ENCODE peak calls at places on chromosomes 3 and 15, in five cellular contexts. One of them, this sample, is unnamed.

GRCh38 chr3:9213019-9213646 is 36.3 kb downstream of the SRGAP3 start:
- DNase-seq in NB4: no peak
- DNase-seq in CD4-positive, CD25-positive, alpha-beta regulatory T cell: no peak
- DNase-seq in foreskin fibroblast: no peak
- DNase-seq in aorta: no peak
- DNase-seq in this sample: peak

GRCh38 chr3:13543251-13543650 is 5.7 kb upstream of the FBLN2 start:
- DNase-seq in foreskin fibroblast: peak
- DNase-seq in CD4-positive, CD25-positive, alpha-beta regulatory T cell: no peak
- DNase-seq in NB4: no peak
- DNase-seq in aorta: peak
- DNase-seq in this sample: no peak

GRCh38 chr3:111808439-111808838 is 50.6 kb upstream of the PHLDB2 start:
- DNase-seq in foreskin fibroblast: peak
- DNase-seq in aorta: no peak
- DNase-seq in CD4-positive, CD25-positive, alpha-beta regulatory T cell: no peak
- DNase-seq in NB4: no peak
- DNase-seq in this sample: no peak

GRCh38 chr3:172918568-172919296 is 168.2 kb downstream of the ECT2 start:
- DNase-seq in aorta: no peak
- DNase-seq in NB4: no peak
- DNase-seq in foreskin fibroblast: no peak
- DNase-seq in CD4-positive, CD25-positive, alpha-beta regulatory T cell: no peak
- DNase-seq in this sample: no peak

GRCh38 chr3:16455001-16455400 is 58.5 kb downstream of the RFTN1 start:
- DNase-seq in aorta: no peak
- DNase-seq in CD4-positive, CD25-positive, alpha-beta regulatory T cell: no peak
- DNase-seq in NB4: no peak
- DNase-seq in foreskin fibroblast: no peak
- DNase-seq in this sample: no peak

GRCh38 chr15:81887913-81888312 is 157.9 kb downstream of the MEX3B start:
- DNase-seq in NB4: no peak
- DNase-seq in aorta: no peak
- DNase-seq in foreskin fibroblast: peak
- DNase-seq in CD4-positive, CD25-positive, alpha-beta regulatory T cell: no peak
- DNase-seq in this sample: no peak

GRCh38 chr15:80669599-80670273 is 25.4 kb upstream of the ABHD17C start:
- DNase-seq in NB4: no peak
- DNase-seq in CD4-positive, CD25-positive, alpha-beta regulatory T cell: no peak
- DNase-seq in aorta: no peak
- DNase-seq in foreskin fibroblast: peak
- DNase-seq in this sample: no peak

GRCh38 chr3:67357610-67358458 is 296.6 kb downstream of the SUCLG2 start:
- DNase-seq in aorta: no peak
- DNase-seq in CD4-positive, CD25-positive, alpha-beta regulatory T cell: no peak
- DNase-seq in foreskin fibroblast: peak
- DNase-seq in NB4: peak
- DNase-seq in this sample: peak

GRCh38 chr3:114496021-114496434 is 202.2 kb downstream of the TIGIT start:
- DNase-seq in NB4: no peak
- DNase-seq in CD4-positive, CD25-positive, alpha-beta regulatory T cell: no peak
- DNase-seq in foreskin fibroblast: peak
- DNase-seq in aorta: no peak
- DNase-seq in this sample: no peak

GRCh38 chr3:53715815-53716483 is 130.3 kb downstream of the CHDH start:
- DNase-seq in aorta: no peak
- DNase-seq in foreskin fibroblast: peak
- DNase-seq in CD4-positive, CD25-positive, alpha-beta regulatory T cell: no peak
- DNase-seq in NB4: no peak
- DNase-seq in this sample: no peak

GRCh38 chr15:57534279-57534678 is 57.4 kb upstream of the MYZAP start:
- DNase-seq in foreskin fibroblast: no peak
- DNase-seq in CD4-positive, CD25-positive, alpha-beta regulatory T cell: no peak
- DNase-seq in NB4: no peak
- DNase-seq in aorta: no peak
- DNase-seq in this sample: peak

GRCh38 chr15:69656271-69657030 is 203.8 kb downstream of the RPLP1 start:
- DNase-seq in NB4: no peak
- DNase-seq in foreskin fibroblast: peak
- DNase-seq in aorta: no peak
- DNase-seq in CD4-positive, CD25-positive, alpha-beta regulatory T cell: no peak
- DNase-seq in this sample: no peak

GRCh38 chr15:77582763-77583162 is 49.9 kb downstream of the LINGO1 start:
- DNase-seq in CD4-positive, CD25-positive, alpha-beta regulatory T cell: no peak
- DNase-seq in aorta: no peak
- DNase-seq in foreskin fibroblast: no peak
- DNase-seq in NB4: peak
- DNase-seq in this sample: no peak

GRCh38 chr15:92724144-92724543 is 68.6 kb upstream of the FAM174B start:
- DNase-seq in foreskin fibroblast: no peak
- DNase-seq in CD4-positive, CD25-positive, alpha-beta regulatory T cell: no peak
- DNase-seq in aorta: no peak
- DNase-seq in NB4: no peak
- DNase-seq in this sample: peak
- H3K4me3 ChIP-seq in foreskin fibroblast: no peak
- H3K4me3 ChIP-seq in CD4-positive, CD25-positive, alpha-beta regulatory T cell: no peak
- H3K4me3 ChIP-seq in aorta: no peak
- H3K4me3 ChIP-seq in NB4: no peak
- H3K4me3 ChIP-seq in this sample: no peak

DNA sequence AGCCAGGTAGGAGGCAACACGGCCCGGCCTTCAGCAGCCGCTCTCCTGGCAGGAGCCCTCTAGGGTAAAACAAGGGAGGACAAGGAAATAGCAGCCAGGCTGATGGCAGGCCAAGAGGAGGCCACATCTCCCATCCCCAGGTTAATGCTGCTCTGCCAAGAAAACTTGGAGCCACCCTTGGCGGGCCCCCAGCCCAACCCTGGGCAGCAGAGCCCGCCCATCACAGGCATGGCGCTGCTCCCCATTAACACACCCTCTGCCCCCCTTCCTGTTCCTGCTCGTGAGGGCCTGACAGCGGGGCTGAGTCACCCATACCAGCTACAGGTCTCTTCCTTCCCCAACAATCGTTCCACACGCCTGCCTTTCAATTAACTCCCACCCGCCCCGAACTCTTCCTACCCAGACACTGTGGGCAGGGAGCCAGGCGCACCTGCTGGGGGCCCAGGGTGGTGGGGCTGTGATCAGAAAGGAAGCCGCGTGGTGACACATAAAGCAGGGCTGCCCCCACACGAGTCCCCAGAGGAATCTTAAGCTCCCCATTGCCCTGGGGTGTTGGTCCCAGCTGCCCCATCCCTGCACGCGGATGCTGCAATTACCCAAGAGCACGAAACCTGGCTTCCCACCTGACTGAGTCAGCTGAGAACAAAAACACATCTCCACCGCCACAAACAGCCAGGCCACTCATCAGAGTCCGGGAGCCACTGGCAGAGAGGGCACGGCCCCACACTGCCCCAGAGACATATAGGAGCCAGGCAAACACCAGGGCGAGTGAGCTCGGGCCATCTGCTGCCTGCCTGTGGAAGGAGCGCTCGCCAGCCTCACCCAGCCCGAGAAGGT is at the start of gene C15orf62:
- DNase-seq in foreskin fibroblast: peak
- DNase-seq in aorta: no peak
- DNase-seq in NB4: peak
- DNase-seq in CD4-positive, CD25-positive, alpha-beta regulatory T cell: peak
- DNase-seq in this sample: peak
- H3K4me3 ChIP-seq in foreskin fibroblast: no peak
- H3K4me3 ChIP-seq in aorta: no peak
- H3K4me3 ChIP-seq in NB4: no peak
- H3K4me3 ChIP-seq in CD4-positive, CD25-positive, alpha-beta regulatory T cell: no peak
- H3K4me3 ChIP-seq in this sample: no peak

GRCh38 chr15:62896969-62897486 is 145.5 kb upstream of the TPM1 start:
- DNase-seq in NB4: no peak
- DNase-seq in aorta: peak
- DNase-seq in foreskin fibroblast: peak
- DNase-seq in CD4-positive, CD25-positive, alpha-beta regulatory T cell: no peak
- DNase-seq in this sample: no peak
- H3K4me3 ChIP-seq in NB4: no peak
- H3K4me3 ChIP-seq in aorta: no peak
- H3K4me3 ChIP-seq in foreskin fibroblast: no peak
- H3K4me3 ChIP-seq in CD4-positive, CD25-positive, alpha-beta regulatory T cell: no peak
- H3K4me3 ChIP-seq in this sample: no peak

DNA sequence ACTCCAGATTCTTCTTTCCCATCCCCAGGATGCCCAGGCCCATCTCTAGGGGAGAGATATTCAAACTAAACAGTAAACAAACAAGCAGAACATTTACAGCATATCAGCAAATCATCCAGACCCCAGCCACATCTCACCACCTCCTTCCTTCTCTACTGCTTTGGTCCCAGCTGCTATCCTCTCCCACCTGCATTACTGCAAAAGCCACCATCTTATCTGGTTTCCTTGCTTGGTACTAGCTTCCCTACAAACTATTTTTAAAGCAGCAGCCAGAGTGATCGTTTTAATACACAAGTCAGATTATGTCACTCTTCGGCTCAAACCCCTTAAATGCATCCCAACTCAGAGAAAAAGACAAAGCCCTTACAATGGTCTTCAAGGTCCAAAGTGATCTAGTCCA is 4.8 kb downstream of the LYSMD2 start:
- DNase-seq in NB4: no peak
- DNase-seq in CD4-positive, CD25-positive, alpha-beta regulatory T cell: no peak
- DNase-seq in aorta: no peak
- DNase-seq in foreskin fibroblast: no peak
- DNase-seq in this sample: peak
- H3K4me3 ChIP-seq in NB4: no peak
- H3K4me3 ChIP-seq in CD4-positive, CD25-positive, alpha-beta regulatory T cell: peak
- H3K4me3 ChIP-seq in aorta: no peak
- H3K4me3 ChIP-seq in foreskin fibroblast: no peak
- H3K4me3 ChIP-seq in this sample: peak

DNA sequence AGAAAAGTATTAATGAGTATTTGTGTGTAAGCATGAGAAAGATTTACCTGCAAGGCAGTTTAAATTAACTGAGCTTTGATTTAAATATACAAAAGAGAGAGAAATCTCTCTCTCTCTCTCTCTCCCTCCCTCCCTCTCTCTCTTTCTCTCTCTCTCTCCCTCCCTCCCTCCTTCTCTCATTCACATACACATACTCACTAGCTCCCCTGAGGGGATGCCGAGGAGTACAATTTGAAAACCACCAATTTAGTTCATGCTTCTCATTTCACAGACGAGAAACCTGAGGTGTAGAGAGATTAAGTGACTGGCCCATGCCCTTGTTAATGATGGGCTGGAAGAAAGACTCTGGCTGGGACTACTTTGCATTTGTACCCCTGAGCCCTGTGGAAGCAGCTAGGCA is 59.4 kb downstream of the MECOM start:
- DNase-seq in foreskin fibroblast: no peak
- DNase-seq in NB4: no peak
- DNase-seq in aorta: no peak
- DNase-seq in CD4-positive, CD25-positive, alpha-beta regulatory T cell: no peak
- DNase-seq in this sample: no peak
- H3K4me3 ChIP-seq in foreskin fibroblast: no peak
- H3K4me3 ChIP-seq in NB4: no peak
- H3K4me3 ChIP-seq in aorta: no peak
- H3K4me3 ChIP-seq in CD4-positive, CD25-positive, alpha-beta regulatory T cell: no peak
- H3K4me3 ChIP-seq in this sample: no peak

DNA sequence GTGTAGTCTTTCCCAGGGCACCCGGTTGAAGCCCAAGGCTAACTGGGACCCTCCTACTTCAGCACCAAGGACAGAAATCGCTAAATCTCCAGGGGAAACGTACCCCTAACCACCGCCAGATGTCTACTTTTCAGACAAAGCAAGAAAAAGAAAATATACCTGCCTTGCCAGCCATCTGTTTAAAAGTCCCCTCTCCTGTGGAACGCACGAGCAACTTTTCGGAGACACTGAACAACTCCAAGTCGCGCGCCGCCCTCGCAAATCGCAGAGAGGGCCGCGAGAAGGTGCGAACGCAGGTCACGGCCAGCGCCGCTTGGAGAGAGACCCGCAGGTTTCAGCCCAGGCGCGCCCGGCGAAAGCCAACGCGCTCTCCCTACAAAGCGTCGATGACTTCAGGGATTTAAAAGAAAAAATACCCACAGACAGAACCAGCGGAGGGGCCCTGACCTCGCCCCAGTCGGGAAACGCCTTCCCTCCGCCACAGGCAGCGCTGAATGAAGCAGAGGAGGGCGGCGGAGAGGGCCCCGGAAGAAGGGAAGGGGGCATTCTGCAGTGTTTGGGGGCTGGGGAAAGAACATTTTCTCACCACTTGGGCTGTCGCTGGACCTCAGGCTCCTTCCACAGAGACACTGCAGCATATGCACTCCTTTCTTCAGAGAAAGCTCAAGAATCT is 213.1 kb downstream of the FGF12 start:
- DNase-seq in CD4-positive, CD25-positive, alpha-beta regulatory T cell: no peak
- DNase-seq in foreskin fibroblast: no peak
- DNase-seq in aorta: peak
- DNase-seq in NB4: peak
- DNase-seq in this sample: peak
- H3K4me3 ChIP-seq in CD4-positive, CD25-positive, alpha-beta regulatory T cell: no peak
- H3K4me3 ChIP-seq in foreskin fibroblast: no peak
- H3K4me3 ChIP-seq in aorta: peak
- H3K4me3 ChIP-seq in NB4: no peak
- H3K4me3 ChIP-seq in this sample: no peak

GRCh38 chr3:157647820-157648219 is 144.6 kb upstream of the VEPH1 start:
- DNase-seq in CD4-positive, CD25-positive, alpha-beta regulatory T cell: no peak
- DNase-seq in NB4: no peak
- DNase-seq in aorta: no peak
- DNase-seq in foreskin fibroblast: no peak
- DNase-seq in this sample: no peak

GRCh38 chr3:157650191-157650590 is 147.0 kb upstream of the VEPH1 start:
- DNase-seq in foreskin fibroblast: no peak
- DNase-seq in aorta: no peak
- DNase-seq in CD4-positive, CD25-positive, alpha-beta regulatory T cell: no peak
- DNase-seq in NB4: no peak
- DNase-seq in this sample: no peak

GRCh38 chr3:157650699-157651098 is 147.5 kb upstream of the VEPH1 start:
- DNase-seq in NB4: no peak
- DNase-seq in aorta: no peak
- DNase-seq in CD4-positive, CD25-positive, alpha-beta regulatory T cell: no peak
- DNase-seq in foreskin fibroblast: no peak
- DNase-seq in this sample: no peak

DNA sequence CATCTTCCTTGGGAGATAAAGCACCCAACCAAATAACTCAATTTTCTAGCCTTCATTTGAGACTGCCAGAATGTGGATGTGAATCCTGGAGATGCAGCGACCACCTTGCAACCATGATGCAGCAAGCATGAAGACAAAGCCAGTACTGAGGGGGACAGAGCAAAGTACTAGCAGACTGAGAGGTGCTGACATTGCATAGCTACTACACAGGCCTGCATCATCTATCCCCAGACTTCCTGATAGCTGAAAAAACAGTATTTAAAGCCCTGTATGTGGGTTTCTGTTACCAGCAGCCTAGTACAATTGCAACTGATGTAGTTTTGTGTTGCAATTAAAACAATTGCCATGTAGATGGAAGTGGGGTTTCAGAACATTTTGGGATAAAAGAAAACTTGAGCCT is 146.3 kb upstream of the VEPH1 start:
- DNase-seq in aorta: no peak
- DNase-seq in CD4-positive, CD25-positive, alpha-beta regulatory T cell: no peak
- DNase-seq in foreskin fibroblast: no peak
- DNase-seq in NB4: no peak
- DNase-seq in this sample: no peak
- H3K4me3 ChIP-seq in aorta: no peak
- H3K4me3 ChIP-seq in CD4-positive, CD25-positive, alpha-beta regulatory T cell: no peak
- H3K4me3 ChIP-seq in foreskin fibroblast: no peak
- H3K4me3 ChIP-seq in NB4: no peak
- H3K4me3 ChIP-seq in this sample: no peak

GRCh38 chr15:90659481-90659880 is 57.7 kb upstream of the BLM start:
- DNase-seq in CD4-positive, CD25-positive, alpha-beta regulatory T cell: no peak
- DNase-seq in NB4: no peak
- DNase-seq in aorta: no peak
- DNase-seq in foreskin fibroblast: no peak
- DNase-seq in this sample: no peak
- H3K4me3 ChIP-seq in CD4-positive, CD25-positive, alpha-beta regulatory T cell: no peak
- H3K4me3 ChIP-seq in NB4: no peak
- H3K4me3 ChIP-seq in aorta: no peak
- H3K4me3 ChIP-seq in foreskin fibroblast: no peak
- H3K4me3 ChIP-seq in this sample: no peak

This sample was measured in Jurkat, Clone E6-1.